ENCODE peak calls at places on chromosome 10, in seven cellular contexts. D, J, W, N, U, X and A are unnamed samples.

GRCh38 chr10:11570751-11571150 is 40.7 kb downstream of the USP6NL start:
- DNase-seq in N (no peak), U (no peak), X (no peak), W (no peak), J (no peak), D (no peak), A (no peak)

GRCh38 chr10:96664563-96664962 is 55.8 kb downstream of the PIK3AP1 start:
- DNase-seq in U (no peak), D (no peak), N (no peak), W (no peak), X (no peak), J (no peak), A (no peak)

GRCh38 chr10:118977864-118978263 is 51.6 kb upstream of the NANOS1 start:
- DNase-seq in X (no peak), D (no peak), N (no peak), J (no peak), U (no peak), W (no peak), A (no peak)

GRCh38 chr10:35950221-35950620 is 308.1 kb upstream of the FZD8 start:
- DNase-seq in W (no peak), X (no peak), U (no peak), J (no peak), N (no peak), D (no peak), A (no peak)

GRCh38 chr10:15842493-15843169 is 17.7 kb downstream of the MINDY3 start:
- DNase-seq in N (peak; percentile 33), W (no peak), X (no peak), J (no peak), U (no peak), D (peak; percentile 35), A (no peak)

GRCh38 chr10:69899727-69900595 is 98.3 kb downstream of the COL13A1 start:
- DNase-seq in N (no peak), U (no peak), D (no peak), X (no peak), J (no peak), W (no peak), A (no peak)

GRCh38 chr10:132204078-132204780 is 17.5 kb downstream of the DPYSL4 start:
- DNase-seq in X (no peak), N (no peak), D (no peak), U (no peak), W (no peak), J (no peak), A (no peak)

GRCh38 chr10:97714401-97715258 is 1.1 kb downstream of the MARVELD1 start:
- DNase-seq in W (no peak), N (peak; percentile 71), D (peak; percentile 76), U (no peak), J (peak; percentile 62), X (no peak), A (no peak)

GRCh38 chr10:131090761-131091661 is 220.5 kb downstream of the TCERG1L start:
- DNase-seq in W (no peak), X (no peak), N (no peak), U (no peak), J (no peak), D (peak; percentile 38), A (no peak)

GRCh38 chr10:14084875-14085274 is 245.8 kb downstream of the FRMD4A start:
- DNase-seq in N (peak; percentile 52), W (peak; percentile 49), U (no peak), X (no peak), D (no peak), J (no peak), A (peak; percentile 71)

GRCh38 chr10:111831058-111831457 is 352.5 kb downstream of the GPAM start:
- DNase-seq in X (no peak), N (no peak), W (peak; percentile 12), U (no peak), D (no peak), J (no peak), A (no peak)

GRCh38 chr10:42638821-42639270 is 476 bp upstream of the ZNF33B start:
- DNase-seq in U (no peak), D (no peak), X (no peak), W (no peak), J (no peak), N (no peak), A (no peak)

GRCh38 chr10:128124813-128125403 is 1.3 kb downstream of the MKI67 start:
- DNase-seq in U (no peak), W (no peak), N (no peak), D (no peak), J (no peak), X (no peak), A (no peak)
- H3K4me3 ChIP-seq in U (peak overlapping the region; percentile 84), W (peak overlapping the region; percentile 77), N (peak overlapping the region; percentile 87), D (peak overlapping the region; percentile 97), J (peak overlapping the region; percentile 90), X (peak overlapping the region; percentile 75), A (peak overlapping the region; percentile 91)

GRCh38 chr10:71212249-71213126 is at the start of gene UNC5B:
- DNase-seq in N (peak; percentile 85), J (peak; percentile 97), U (peak; percentile 51), W (peak; percentile 53), X (no peak), D (peak; percentile 96), A (no peak)
- TF ChIP-seq CTCF in N (peak; percentile 45), J (peak; percentile 18), U (no peak), W (no peak), X (peak; percentile 54), D (peak; percentile 36), A (no peak)

GRCh38 chr10:78623577-78624215 is 445.1 kb upstream of the ZMIZ1 start:
- DNase-seq in J (no peak), D (no peak), X (no peak), U (no peak), W (peak; percentile 47), N (peak; percentile 90), A (peak; percentile 75)
- H3K4me3 ChIP-seq in J (no peak overlapping the region), D (no peak overlapping the region), X (no peak overlapping the region), U (no peak overlapping the region), W (no peak overlapping the region), N (no peak overlapping the region), A (no peak overlapping the region)

GRCh38 chr10:87058171-87058570 is 36.5 kb downstream of the GLUD1 start:
- DNase-seq in U (no peak), N (no peak), W (peak; percentile 26), J (no peak), D (peak; percentile 95), X (no peak), A (no peak)

GRCh38 chr10:87053121-87053520 is 33.0 kb downstream of the FAM25A start:
- DNase-seq in X (no peak), W (no peak), U (no peak), D (no peak), N (no peak), J (no peak), A (no peak)

GRCh38 chr10:87053577-87054181 is 33.6 kb downstream of the FAM25A start:
- DNase-seq in X (no peak), D (no peak), W (no peak), N (no peak), J (no peak), U (no peak), A (no peak)

GRCh38 chr10:87059401-87059800 is 35.2 kb downstream of the GLUD1 start:
- DNase-seq in X (no peak), N (no peak), J (no peak), U (no peak), W (no peak), D (no peak), A (no peak)

GRCh38 chr10:87054373-87055295 is 34.5 kb downstream of the FAM25A start:
- DNase-seq in J (no peak), U (no peak), X (no peak), D (peak; percentile 56), W (peak; percentile 22), N (peak; percentile 85), A (no peak)
- TF ChIP-seq CTCF in J (no peak), U (no peak), X (no peak), D (peak; percentile 19), W (peak; percentile 38), N (peak; percentile 46), A (no peak)

DNA sequence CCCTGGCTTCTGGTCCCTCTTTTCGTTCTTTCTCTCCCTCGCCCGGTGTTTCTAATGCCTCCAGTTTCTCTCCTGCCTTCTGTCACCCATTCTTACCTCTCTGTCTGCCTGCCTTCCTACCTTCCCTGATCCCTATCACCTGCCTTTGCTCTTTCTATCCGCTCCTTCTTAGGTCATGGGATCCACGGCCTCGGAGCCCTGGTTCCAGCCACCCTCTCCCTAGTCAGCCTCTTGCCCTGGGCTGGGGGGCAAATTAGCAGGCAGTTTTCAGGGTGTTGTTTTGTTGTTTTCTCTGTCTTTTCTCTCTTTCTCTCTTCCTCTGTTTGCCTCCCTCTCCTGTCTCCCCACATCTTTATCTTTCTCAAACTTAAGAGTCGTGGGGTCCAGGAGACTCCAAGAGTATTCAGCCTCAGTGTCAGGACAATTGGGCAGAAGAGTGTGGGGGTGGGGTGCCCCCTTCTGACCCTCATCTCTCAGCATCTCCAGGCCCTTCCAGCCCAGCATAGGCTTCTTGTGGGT is 1.1 kb downstream of the PAX2 start:
- DNase-seq in N (no peak), U (no peak), W (no peak), X (no peak), D (no peak), J (no peak), A (no peak)
- H3K4me3 ChIP-seq in N (no peak overlapping the region), U (no peak overlapping the region), W (no peak overlapping the region), X (no peak overlapping the region), D (no peak overlapping the region), J (no peak overlapping the region), A (peak overlapping the region; percentile 72)

DNA sequence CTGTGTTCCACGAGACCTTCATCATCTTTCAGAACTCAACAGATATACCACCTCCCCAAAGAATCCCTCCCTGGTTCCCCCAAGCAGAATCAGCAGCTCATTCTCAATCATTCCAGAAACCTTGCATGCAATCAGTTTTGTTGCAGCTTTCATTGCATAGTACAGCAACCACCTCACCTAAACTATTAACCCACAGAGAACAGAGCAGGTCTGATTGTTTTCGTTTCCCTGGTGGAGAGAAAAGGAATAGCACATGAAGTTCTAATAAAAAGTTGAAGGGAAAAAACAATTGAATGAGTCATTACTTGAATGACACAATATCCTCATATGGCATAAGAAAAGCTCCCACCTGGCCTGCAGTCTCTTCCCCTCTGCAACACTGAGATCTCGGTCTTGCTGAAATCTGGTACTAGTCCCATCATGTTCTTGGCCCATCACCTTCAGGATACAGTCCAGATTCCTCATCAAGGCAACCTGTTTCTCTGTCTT is 147.1 kb upstream of the GDF10 start:
- DNase-seq in N (no peak), W (no peak), U (no peak), D (no peak), X (no peak), J (no peak), A (no peak)
- TF ChIP-seq CTCF in N (peak; percentile 31), W (peak; percentile 38), U (peak; percentile 27), D (peak; percentile 32), X (peak; percentile 20), J (peak; percentile 41), A (peak; percentile 20)